ENCODE peak calls at places on chromosomes 16 and 17, in nine cellular contexts. O is brain microvascular endothelial cell; N is ovary; P is left lung; A is AG10803; W is mesendoderm; K is iPS DF 6.9; C is activated naive CD4-positive, alpha-beta T cell treated with anti-CD3 and anti-CD28 coated beads for 36 hours; D is breast epithelium. R is an unnamed sample.

GRCh38 chr17:49815761-49816281 is 27.3 kb downstream of the KAT7 start:
- DNase-seq in O (no peak), N (no peak), P (no peak), A (no peak), W (peak), K (peak), C (no peak), D (no peak), R (no peak)

GRCh38 chr17:60901806-60902205 is 224.2 kb downstream of the BCAS3 start:
- DNase-seq in O (no peak), N (no peak), P (no peak), A (peak), W (no peak), K (no peak), C (no peak), D (no peak), R (peak)

GRCh38 chr16:2156025-2156848 is 655 bp downstream of the TRAF7 start:
- DNase-seq in O (peak), N (peak), P (peak), A (peak), W (peak), K (no peak), C (peak), D (no peak), R (peak)

GRCh38 chr17:57403241-57403640 is 146.9 kb downstream of the MSI2 start:
- DNase-seq in O (no peak), N (no peak), P (no peak), A (no peak), W (no peak), K (no peak), C (no peak), D (peak), R (no peak)

GRCh38 chr17:5049314-5049819 is 14.1 kb upstream of the SLC52A1 start:
- DNase-seq in O (no peak), N (no peak), P (no peak), A (peak), W (no peak), K (no peak), C (peak), D (no peak), R (no peak)

GRCh38 chr17:7356072-7356549 is 1.2 kb downstream of the TMEM95 start:
- DNase-seq in O (peak), N (peak), P (peak), A (peak), W (peak), K (peak), C (peak), D (peak), R (peak)

GRCh38 chr16:1643521-1643920 is 31.4 kb downstream of the CRAMP1 start:
- DNase-seq in O (no peak), N (no peak), P (peak), A (no peak), W (no peak), K (no peak), C (no peak), D (no peak), R (no peak)

GRCh38 chr17:4807534-4808377 is 804 bp downstream of the PLD2 start:
- DNase-seq in O (no peak), N (peak), P (no peak), A (no peak), W (no peak), K (no peak), C (no peak), D (no peak), R (no peak)

GRCh38 chr17:62064029-62064790 is 868 bp downstream of the MED13 start:
- DNase-seq in O (no peak), N (no peak), P (no peak), A (peak), W (no peak), K (no peak), C (peak), D (no peak), R (peak)

GRCh38 chr16:27238016-27238587 is 30.5 kb downstream of the NSMCE1 start:
- DNase-seq in O (no peak), N (no peak), P (no peak), A (no peak), W (no peak), K (no peak), C (peak), D (no peak), R (no peak)

GRCh38 chr16:59859606-59860402 is 1125.7 kb upstream of the GOT2 start:
- DNase-seq in O (no peak), N (no peak), P (no peak), A (peak), W (no peak), K (no peak), C (no peak), D (no peak), R (peak)

GRCh38 chr17:79778504-79779087 is 648 bp downstream of the CBX2 start:
- DNase-seq in O (no peak), N (peak), P (peak), A (no peak), W (peak), K (no peak), C (peak), D (no peak), R (no peak)

GRCh38 chr16:57186630-57187507 is 740 bp downstream of the RSPRY1 start:
- DNase-seq in O (peak), N (peak), P (no peak), A (peak), W (peak), K (no peak), C (peak), D (no peak), R (peak)

R was measured in astrocyte.